ENCODE peak calls at places on chromosomes 16 and 17, in ten cellular contexts. One of them, this sample, is unnamed.

GRCh38 chr17:50200447-50201225 is 795 bp downstream of the COL1A1 start:
- DNase-seq in right lobe of liver: peak
- DNase-seq in sigmoid colon: peak
- DNase-seq in breast epithelium: peak
- DNase-seq in adrenal gland: peak
- DNase-seq in lower leg skin: peak
- DNase-seq in esophagus squamous epithelium: no peak
- DNase-seq in A549: peak
- DNase-seq in transverse colon: peak
- DNase-seq in stomach: peak
- DNase-seq in this sample: peak

GRCh38 chr17:46124695-46125592 is 68.3 kb downstream of the KANSL1 start:
- DNase-seq in right lobe of liver: no peak
- DNase-seq in sigmoid colon: no peak
- DNase-seq in breast epithelium: no peak
- DNase-seq in adrenal gland: no peak
- DNase-seq in lower leg skin: no peak
- DNase-seq in esophagus squamous epithelium: no peak
- DNase-seq in A549: no peak
- DNase-seq in transverse colon: no peak
- DNase-seq in stomach: no peak
- DNase-seq in this sample: no peak

GRCh38 chr16:23119570-23119969 is 29.7 kb downstream of the USP31 start:
- DNase-seq in right lobe of liver: no peak
- DNase-seq in sigmoid colon: no peak
- DNase-seq in breast epithelium: no peak
- DNase-seq in adrenal gland: no peak
- DNase-seq in lower leg skin: no peak
- DNase-seq in esophagus squamous epithelium: no peak
- DNase-seq in A549: no peak
- DNase-seq in transverse colon: no peak
- DNase-seq in stomach: no peak
- DNase-seq in this sample: no peak

GRCh38 chr16:30949655-30950515 is 1.0 kb downstream of the ORAI3 start:
- DNase-seq in right lobe of liver: peak
- DNase-seq in sigmoid colon: peak
- DNase-seq in breast epithelium: peak
- DNase-seq in adrenal gland: peak
- DNase-seq in lower leg skin: peak
- DNase-seq in esophagus squamous epithelium: peak
- DNase-seq in A549: peak
- DNase-seq in transverse colon: peak
- DNase-seq in stomach: peak
- DNase-seq in this sample: peak

GRCh38 chr16:67475051-67475450 is 5.9 kb downstream of the ATP6V0D1 start:
- DNase-seq in right lobe of liver: no peak
- DNase-seq in sigmoid colon: no peak
- DNase-seq in breast epithelium: no peak
- DNase-seq in adrenal gland: no peak
- DNase-seq in lower leg skin: no peak
- DNase-seq in esophagus squamous epithelium: no peak
- DNase-seq in A549: no peak
- DNase-seq in transverse colon: peak
- DNase-seq in stomach: no peak
- DNase-seq in this sample: peak

GRCh38 chr16:11896776-11897175 is 19.0 kb downstream of the GSPT1 start:
- DNase-seq in right lobe of liver: no peak
- DNase-seq in sigmoid colon: no peak
- DNase-seq in breast epithelium: no peak
- DNase-seq in adrenal gland: no peak
- DNase-seq in lower leg skin: no peak
- DNase-seq in esophagus squamous epithelium: no peak
- DNase-seq in A549: no peak
- DNase-seq in transverse colon: no peak
- DNase-seq in stomach: no peak
- DNase-seq in this sample: no peak

GRCh38 chr16:67910162-67910561 is 17.1 kb downstream of the PSKH1 start:
- DNase-seq in right lobe of liver: no peak
- DNase-seq in sigmoid colon: no peak
- DNase-seq in breast epithelium: no peak
- DNase-seq in adrenal gland: no peak
- DNase-seq in lower leg skin: no peak
- DNase-seq in esophagus squamous epithelium: no peak
- DNase-seq in A549: no peak
- DNase-seq in transverse colon: no peak
- DNase-seq in stomach: no peak
- DNase-seq in this sample: no peak

GRCh38 chr17:10640475-10640874 is 16.6 kb downstream of the MYH3 start:
- DNase-seq in right lobe of liver: no peak
- DNase-seq in sigmoid colon: no peak
- DNase-seq in breast epithelium: no peak
- DNase-seq in adrenal gland: no peak
- DNase-seq in lower leg skin: no peak
- DNase-seq in esophagus squamous epithelium: no peak
- DNase-seq in A549: no peak
- DNase-seq in transverse colon: no peak
- DNase-seq in stomach: no peak
- DNase-seq in this sample: no peak

GRCh38 chr17:20156196-20157077 is 147.3 kb downstream of the SPECC1 start:
- DNase-seq in right lobe of liver: no peak
- DNase-seq in sigmoid colon: no peak
- DNase-seq in breast epithelium: peak
- DNase-seq in adrenal gland: peak
- DNase-seq in lower leg skin: peak
- DNase-seq in esophagus squamous epithelium: no peak
- DNase-seq in A549: peak
- DNase-seq in transverse colon: peak
- DNase-seq in stomach: peak
- DNase-seq in this sample: peak

GRCh38 chr17:20154601-20155000 is 145.4 kb downstream of the SPECC1 start:
- DNase-seq in right lobe of liver: no peak
- DNase-seq in sigmoid colon: no peak
- DNase-seq in breast epithelium: no peak
- DNase-seq in adrenal gland: no peak
- DNase-seq in lower leg skin: peak
- DNase-seq in esophagus squamous epithelium: no peak
- DNase-seq in A549: no peak
- DNase-seq in transverse colon: no peak
- DNase-seq in stomach: no peak
- DNase-seq in this sample: no peak

GRCh38 chr17:20157078-20157360 is 147.9 kb downstream of the SPECC1 start:
- DNase-seq in right lobe of liver: no peak
- DNase-seq in sigmoid colon: no peak
- DNase-seq in breast epithelium: no peak
- DNase-seq in adrenal gland: no peak
- DNase-seq in lower leg skin: peak
- DNase-seq in esophagus squamous epithelium: no peak
- DNase-seq in A549: no peak
- DNase-seq in transverse colon: peak
- DNase-seq in stomach: peak
- DNase-seq in this sample: no peak

GRCh38 chr17:20153231-20153630 is 144.1 kb downstream of the SPECC1 start:
- DNase-seq in right lobe of liver: no peak
- DNase-seq in sigmoid colon: no peak
- DNase-seq in breast epithelium: no peak
- DNase-seq in adrenal gland: no peak
- DNase-seq in lower leg skin: peak
- DNase-seq in esophagus squamous epithelium: no peak
- DNase-seq in A549: no peak
- DNase-seq in transverse colon: peak
- DNase-seq in stomach: no peak
- DNase-seq in this sample: no peak

DNA sequence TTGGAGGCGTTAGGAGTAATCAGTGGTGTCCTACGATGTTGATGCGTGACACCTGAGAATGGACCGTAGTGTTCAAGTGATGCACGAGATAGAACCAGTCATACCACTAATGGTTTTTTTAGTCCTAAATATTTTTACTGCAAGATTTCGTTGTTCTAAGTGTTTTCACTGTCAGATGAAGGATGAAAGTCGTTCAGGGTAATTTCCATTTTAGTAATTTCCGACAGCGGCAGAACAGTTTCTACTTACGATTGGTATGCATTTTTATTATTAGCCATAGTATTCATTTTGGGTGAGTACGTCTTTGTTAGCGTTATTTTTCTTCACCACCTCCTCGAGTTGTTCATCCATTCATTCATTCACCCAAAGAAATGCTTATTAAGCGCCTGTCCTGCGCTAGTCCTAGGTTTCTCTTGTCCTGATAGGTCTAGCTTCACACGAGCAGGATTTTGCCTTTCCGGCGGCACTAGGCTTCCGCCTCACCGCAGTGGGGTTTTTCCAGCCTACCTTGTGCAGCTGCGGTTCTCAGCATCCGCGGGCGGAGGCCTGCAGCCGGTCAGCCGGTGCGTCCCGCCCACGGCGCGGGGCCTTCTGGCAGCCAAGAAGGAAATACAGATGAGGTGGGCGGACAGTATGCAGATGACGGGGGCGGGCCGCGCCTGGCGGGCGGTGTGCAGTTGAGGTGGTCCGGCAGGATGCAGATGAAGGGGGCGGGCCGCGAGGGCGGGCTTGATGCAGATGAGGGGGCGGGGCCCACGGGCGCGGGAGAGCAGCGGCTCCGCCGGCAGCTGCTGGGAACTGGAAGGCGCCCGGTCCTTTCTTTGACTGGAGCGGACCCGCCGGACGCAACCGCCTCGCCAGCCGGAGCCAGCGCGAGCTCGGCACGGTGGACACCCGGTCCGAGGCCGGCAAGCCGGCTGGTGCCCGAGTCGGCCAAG is 146.4 kb downstream of the SPECC1 start:
- DNase-seq in right lobe of liver: peak
- DNase-seq in sigmoid colon: peak
- DNase-seq in breast epithelium: peak
- DNase-seq in adrenal gland: peak
- DNase-seq in lower leg skin: peak
- DNase-seq in esophagus squamous epithelium: peak
- DNase-seq in A549: peak
- DNase-seq in transverse colon: peak
- DNase-seq in stomach: peak
- DNase-seq in this sample: peak
- TF ChIP-seq POLR2A in right lobe of liver: peak
- TF ChIP-seq POLR2A in sigmoid colon: peak
- TF ChIP-seq POLR2A in breast epithelium: no peak
- TF ChIP-seq POLR2A in adrenal gland: peak
- TF ChIP-seq POLR2A in lower leg skin: no peak
- TF ChIP-seq POLR2A in esophagus squamous epithelium: no peak
- TF ChIP-seq POLR2A in A549: peak
- TF ChIP-seq POLR2A in transverse colon: peak
- TF ChIP-seq POLR2A in stomach: peak
- TF ChIP-seq POLR2A in this sample: no peak

GRCh38 chr17:78739331-78739853 is 42.7 kb downstream of the CYTH1 start:
- DNase-seq in right lobe of liver: no peak
- DNase-seq in sigmoid colon: no peak
- DNase-seq in breast epithelium: no peak
- DNase-seq in adrenal gland: no peak
- DNase-seq in lower leg skin: no peak
- DNase-seq in esophagus squamous epithelium: no peak
- DNase-seq in A549: no peak
- DNase-seq in transverse colon: no peak
- DNase-seq in stomach: no peak
- DNase-seq in this sample: no peak
- TF ChIP-seq POLR2A in right lobe of liver: no peak
- TF ChIP-seq POLR2A in sigmoid colon: no peak
- TF ChIP-seq POLR2A in breast epithelium: no peak
- TF ChIP-seq POLR2A in adrenal gland: no peak
- TF ChIP-seq POLR2A in lower leg skin: no peak
- TF ChIP-seq POLR2A in esophagus squamous epithelium: no peak
- TF ChIP-seq POLR2A in A549: no peak
- TF ChIP-seq POLR2A in transverse colon: no peak
- TF ChIP-seq POLR2A in stomach: no peak
- TF ChIP-seq POLR2A in this sample: no peak

DNA sequence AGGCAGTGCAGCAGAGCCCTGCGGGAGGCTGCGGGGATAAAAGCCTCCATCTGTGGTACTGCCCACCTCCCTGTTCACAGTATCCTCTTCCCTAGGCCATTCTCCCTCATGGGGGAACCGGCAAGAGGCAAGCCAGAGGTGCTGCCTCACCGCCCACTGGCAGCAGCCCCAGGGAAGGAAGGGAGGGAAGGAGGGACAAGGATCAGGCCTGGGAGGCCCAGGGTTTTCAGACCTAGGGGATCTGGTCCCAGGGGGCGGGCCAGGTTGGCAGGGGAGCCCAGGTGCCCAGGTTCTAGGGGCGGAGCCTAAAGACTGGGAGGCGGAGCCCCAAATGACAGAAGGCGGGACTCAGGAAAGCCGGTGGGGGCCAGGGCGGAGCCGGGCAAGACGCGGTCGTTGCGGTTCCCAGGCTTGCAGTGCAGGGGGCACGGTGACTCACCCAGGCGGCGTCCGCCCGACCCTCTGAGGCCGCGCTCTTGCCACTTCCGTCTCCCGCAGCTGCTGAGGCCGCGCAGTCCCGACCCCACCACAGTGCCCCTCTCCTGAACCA is 3.0 kb upstream of the MTMR4 start:
- DNase-seq in right lobe of liver: no peak
- DNase-seq in sigmoid colon: no peak
- DNase-seq in breast epithelium: no peak
- DNase-seq in adrenal gland: no peak
- DNase-seq in lower leg skin: no peak
- DNase-seq in esophagus squamous epithelium: no peak
- DNase-seq in A549: peak
- DNase-seq in transverse colon: no peak
- DNase-seq in stomach: no peak
- DNase-seq in this sample: no peak
- TF ChIP-seq POLR2A in right lobe of liver: peak
- TF ChIP-seq POLR2A in sigmoid colon: peak
- TF ChIP-seq POLR2A in breast epithelium: peak
- TF ChIP-seq POLR2A in adrenal gland: peak
- TF ChIP-seq POLR2A in lower leg skin: no peak
- TF ChIP-seq POLR2A in esophagus squamous epithelium: no peak
- TF ChIP-seq POLR2A in A549: peak
- TF ChIP-seq POLR2A in transverse colon: peak
- TF ChIP-seq POLR2A in stomach: peak
- TF ChIP-seq POLR2A in this sample: no peak

GRCh38 chr17:7222093-7222971 is 2.6 kb downstream of the ACADVL start:
- DNase-seq in right lobe of liver: no peak
- DNase-seq in sigmoid colon: no peak
- DNase-seq in breast epithelium: no peak
- DNase-seq in adrenal gland: peak
- DNase-seq in lower leg skin: no peak
- DNase-seq in esophagus squamous epithelium: no peak
- DNase-seq in A549: no peak
- DNase-seq in transverse colon: no peak
- DNase-seq in stomach: no peak
- DNase-seq in this sample: no peak

GRCh38 chr17:7219812-7220592 is at the start of the genes ACADVL and DLG4:
- DNase-seq in right lobe of liver: peak
- DNase-seq in sigmoid colon: peak
- DNase-seq in breast epithelium: peak
- DNase-seq in adrenal gland: peak
- DNase-seq in lower leg skin: peak
- DNase-seq in esophagus squamous epithelium: no peak
- DNase-seq in A549: peak
- DNase-seq in transverse colon: peak
- DNase-seq in stomach: peak
- DNase-seq in this sample: peak

GRCh38 chr17:7220593-7221280 is 999 bp downstream of the ACADVL start:
- DNase-seq in right lobe of liver: peak
- DNase-seq in sigmoid colon: peak
- DNase-seq in breast epithelium: peak
- DNase-seq in adrenal gland: peak
- DNase-seq in lower leg skin: no peak
- DNase-seq in esophagus squamous epithelium: no peak
- DNase-seq in A549: peak
- DNase-seq in transverse colon: peak
- DNase-seq in stomach: peak
- DNase-seq in this sample: peak

GRCh38 chr17:7222972-7223292 is 3.2 kb downstream of the ACADVL start:
- DNase-seq in right lobe of liver: no peak
- DNase-seq in sigmoid colon: peak
- DNase-seq in breast epithelium: no peak
- DNase-seq in adrenal gland: peak
- DNase-seq in lower leg skin: no peak
- DNase-seq in esophagus squamous epithelium: no peak
- DNase-seq in A549: no peak
- DNase-seq in transverse colon: no peak
- DNase-seq in stomach: no peak
- DNase-seq in this sample: no peak

GRCh38 chr17:7221281-7222092 is 1.7 kb downstream of the ACADVL start:
- DNase-seq in right lobe of liver: no peak
- DNase-seq in sigmoid colon: peak
- DNase-seq in breast epithelium: no peak
- DNase-seq in adrenal gland: peak
- DNase-seq in lower leg skin: no peak
- DNase-seq in esophagus squamous epithelium: no peak
- DNase-seq in A549: no peak
- DNase-seq in transverse colon: no peak
- DNase-seq in stomach: no peak
- DNase-seq in this sample: no peak
- TF ChIP-seq POLR2A in right lobe of liver: no peak
- TF ChIP-seq POLR2A in sigmoid colon: no peak
- TF ChIP-seq POLR2A in breast epithelium: no peak
- TF ChIP-seq POLR2A in adrenal gland: no peak
- TF ChIP-seq POLR2A in lower leg skin: no peak
- TF ChIP-seq POLR2A in esophagus squamous epithelium: no peak
- TF ChIP-seq POLR2A in A549: no peak
- TF ChIP-seq POLR2A in transverse colon: no peak
- TF ChIP-seq POLR2A in stomach: no peak
- TF ChIP-seq POLR2A in this sample: peak